ENCODE peak calls at places on chromosomes 3 and 15, in four cellular contexts. H is LNCaP clone FGC, R is NCI-H1092, A is activated T-cell treated with anti-CD3 and anti-CD28 coated beads for 24 hours. Z is an unnamed sample.

GRCh38 chr15:49492834-49493233 is 69.8 kb downstream of the FGF7 start:
- DNase-seq in H (no peak), R (no peak), A (no peak), Z (no peak)

GRCh38 chr3:5505163-5505562 is 317.7 kb downstream of the EDEM1 start:
- DNase-seq in H (no peak), R (no peak), A (no peak), Z (no peak)

GRCh38 chr3:190840146-190840545 is 22.3 kb downstream of the GMNC start:
- DNase-seq in H (no peak), R (no peak), A (no peak), Z (no peak)

GRCh38 chr3:197031315-197032285 is 2.0 kb upstream of the MELTF start:
- DNase-seq in H (peak), R (no peak), A (no peak), Z (no peak)

GRCh38 chr3:64299206-64299605 is 73.9 kb upstream of the PRICKLE2 start:
- DNase-seq in H (no peak), R (no peak), A (no peak), Z (no peak)

GRCh38 chr3:58556761-58557181 is 19.8 kb upstream of the ACOX2 start:
- DNase-seq in H (no peak), R (no peak), A (no peak), Z (no peak)

GRCh38 chr15:77992356-77993222 is 84.9 kb downstream of the TBC1D2B start:
- DNase-seq in H (no peak), R (no peak), A (no peak), Z (no peak)

GRCh38 chr15:38682363-38682762 is 117.7 kb upstream of the RASGRP1 start:
- DNase-seq in H (no peak), R (no peak), A (no peak), Z (no peak)

GRCh38 chr15:89358755-89359439 is 24.3 kb upstream of the POLG start:
- DNase-seq in H (peak), R (peak), A (peak), Z (peak)

GRCh38 chr15:63892794-63893441 is 59.2 kb upstream of the HERC1 start:
- DNase-seq in H (no peak), R (no peak), A (peak), Z (peak)

GRCh38 chr15:70259640-70260066 is 161.9 kb upstream of the TLE3 start:
- DNase-seq in H (no peak), R (no peak), A (no peak), Z (peak)

GRCh38 chr3:37751967-37752660 is 109.6 kb upstream of the CTDSPL start:
- DNase-seq in H (no peak), R (no peak), A (no peak), Z (no peak)

GRCh38 chr3:38966956-38967795 is 84.6 kb downstream of the SCN11A start:
- DNase-seq in H (no peak), R (no peak), A (no peak), Z (no peak)

GRCh38 chr15:80615783-80616391 is 79.2 kb upstream of the ABHD17C start:
- DNase-seq in H (peak), R (peak), A (no peak), Z (no peak)

GRCh38 chr3:183490653-183491052 is 62.2 kb upstream of the MCF2L2 start:
- DNase-seq in H (peak), R (peak), A (no peak), Z (no peak)

GRCh38 chr3:22728406-22728805 is 474.7 kb upstream of the UBE2E2 start:
- DNase-seq in H (no peak), R (no peak), A (no peak), Z (no peak)

GRCh38 chr3:190120161-190121060 is at the start of gene P3H2:
- DNase-seq in H (peak), R (peak), A (peak), Z (no peak)

GRCh38 chr3:195394700-195395099 is 48.1 kb downstream of the ACAP2 start:
- DNase-seq in H (no peak), R (no peak), A (no peak), Z (no peak)

GRCh38 chr3:48681541-48681880 is 4.2 kb downstream of the NCKIPSD start:
- DNase-seq in H (no peak), R (no peak), A (no peak), Z (no peak)

GRCh38 chr3:192929755-192930491 is 12.3 kb upstream of the MB21D2 start:
- DNase-seq in H (no peak), R (no peak), A (no peak), Z (no peak)

GRCh38 chr3:56980798-56981390 is 79.6 kb upstream of the SPATA12 start:
- DNase-seq in H (no peak), R (no peak), A (peak), Z (peak)

GRCh38 chr15:43423793-43424192 is 52.9 kb downstream of the TUBGCP4 start:
- DNase-seq in H (no peak), R (no peak), A (no peak), Z (no peak)

GRCh38 chr3:147649475-147649874 is 240.3 kb downstream of the ZIC1 start:
- DNase-seq in H (no peak), R (no peak), A (no peak), Z (no peak)

GRCh38 chr15:48925714-48926223 is 38.0 kb downstream of the SHC4 start:
- DNase-seq in H (no peak), R (no peak), A (no peak), Z (no peak)

GRCh38 chr3:43691120-43692002 is 623 bp downstream of the ABHD5 start:
- DNase-seq in H (peak), R (peak), A (peak), Z (peak)

GRCh38 chr15:75410196-75410595 is 41.3 kb downstream of the SIN3A start:
- DNase-seq in H (no peak), R (no peak), A (no peak), Z (no peak)

GRCh38 chr3:50671331-50671730 is 3.4 kb upstream of the DOCK3 start:
- DNase-seq in H (peak), R (peak), A (no peak), Z (no peak)

GRCh38 chr3:115922681-115923347 is 299.5 kb downstream of the GAP43 start:
- DNase-seq in H (peak), R (no peak), A (no peak), Z (no peak)

GRCh38 chr3:11563749-11564148 is 80.0 kb downstream of the VGLL4 start:
- DNase-seq in H (no peak), R (no peak), A (no peak), Z (no peak)

GRCh38 chr15:80309769-80310384 is 57.9 kb upstream of the CTXND1 start:
- DNase-seq in H (peak), R (no peak), A (no peak), Z (no peak)